ENCODE peak calls at places on chromosomes 12 and 14, in five cellular contexts. One of them, this sample, is unnamed.

GRCh38 chr12:98799411-98799810 is 154.3 kb downstream of the APAF1 start:
- DNase-seq in hippocampal formation: no peak
- DNase-seq in posterior cingulate gyrus: no peak
- DNase-seq in GM04504: no peak
- DNase-seq in Right ventricle myocardium superior: no peak
- DNase-seq in this sample: no peak

GRCh38 chr12:76449572-76449971 is 101.4 kb upstream of the BBS10 start:
- DNase-seq in hippocampal formation: no peak
- DNase-seq in posterior cingulate gyrus: no peak
- DNase-seq in GM04504: no peak
- DNase-seq in Right ventricle myocardium superior: no peak
- DNase-seq in this sample: no peak

GRCh38 chr14:61566537-61567225 is 128.6 kb upstream of the HIF1A start:
- DNase-seq in hippocampal formation: no peak
- DNase-seq in posterior cingulate gyrus: no peak
- DNase-seq in GM04504: peak
- DNase-seq in Right ventricle myocardium superior: no peak
- DNase-seq in this sample: no peak

GRCh38 chr12:65696227-65696626 is 128.1 kb upstream of the HMGA2 start:
- DNase-seq in hippocampal formation: no peak
- DNase-seq in posterior cingulate gyrus: no peak
- DNase-seq in GM04504: no peak
- DNase-seq in Right ventricle myocardium superior: no peak
- DNase-seq in this sample: no peak

GRCh38 chr12:124847675-124848074 is 16.0 kb downstream of the SCARB1 start:
- DNase-seq in hippocampal formation: peak
- DNase-seq in posterior cingulate gyrus: peak
- DNase-seq in GM04504: no peak
- DNase-seq in Right ventricle myocardium superior: no peak
- DNase-seq in this sample: no peak

GRCh38 chr12:29551879-29552278 is 54.4 kb upstream of the OVCH1 start:
- DNase-seq in hippocampal formation: no peak
- DNase-seq in posterior cingulate gyrus: no peak
- DNase-seq in GM04504: no peak
- DNase-seq in Right ventricle myocardium superior: no peak
- DNase-seq in this sample: no peak

GRCh38 chr14:39762576-39763401 is 330.6 kb upstream of the FBXO33 start:
- DNase-seq in hippocampal formation: peak
- DNase-seq in posterior cingulate gyrus: peak
- DNase-seq in GM04504: no peak
- DNase-seq in Right ventricle myocardium superior: no peak
- DNase-seq in this sample: no peak

GRCh38 chr12:30795660-30796507 is 41.1 kb upstream of the CAPRIN2 start:
- DNase-seq in hippocampal formation: no peak
- DNase-seq in posterior cingulate gyrus: no peak
- DNase-seq in GM04504: peak
- DNase-seq in Right ventricle myocardium superior: peak
- DNase-seq in this sample: peak

GRCh38 chr12:85698937-85699336 is 137.3 kb downstream of the RASSF9 start:
- DNase-seq in hippocampal formation: no peak
- DNase-seq in posterior cingulate gyrus: no peak
- DNase-seq in GM04504: no peak
- DNase-seq in Right ventricle myocardium superior: no peak
- DNase-seq in this sample: no peak

GRCh38 chr12:121404734-121405133 is 4.8 kb downstream of the RNF34 start:
- DNase-seq in hippocampal formation: no peak
- DNase-seq in posterior cingulate gyrus: no peak
- DNase-seq in GM04504: no peak
- DNase-seq in Right ventricle myocardium superior: no peak
- DNase-seq in this sample: no peak

GRCh38 chr12:6533653-6534157 is 612 bp upstream of the GAPDH start:
- DNase-seq in hippocampal formation: peak
- DNase-seq in posterior cingulate gyrus: peak
- DNase-seq in GM04504: peak
- DNase-seq in Right ventricle myocardium superior: peak
- DNase-seq in this sample: no peak

GRCh38 chr12:132084681-132085635 is 59.2 kb downstream of the DDX51 start:
- DNase-seq in hippocampal formation: no peak
- DNase-seq in posterior cingulate gyrus: no peak
- DNase-seq in GM04504: peak
- DNase-seq in Right ventricle myocardium superior: peak
- DNase-seq in this sample: peak

GRCh38 chr12:3242199-3242863 is 165.2 kb downstream of the TSPAN9 start:
- DNase-seq in hippocampal formation: no peak
- DNase-seq in posterior cingulate gyrus: no peak
- DNase-seq in GM04504: no peak
- DNase-seq in Right ventricle myocardium superior: peak
- DNase-seq in this sample: no peak

GRCh38 chr14:103356151-103356766 is 22.2 kb downstream of the EIF5 start:
- DNase-seq in hippocampal formation: no peak
- DNase-seq in posterior cingulate gyrus: no peak
- DNase-seq in GM04504: no peak
- DNase-seq in Right ventricle myocardium superior: no peak
- DNase-seq in this sample: no peak

GRCh38 chr14:80554139-80554538 is 342.8 kb upstream of the DIO2 start:
- DNase-seq in hippocampal formation: no peak
- DNase-seq in posterior cingulate gyrus: no peak
- DNase-seq in GM04504: no peak
- DNase-seq in Right ventricle myocardium superior: no peak
- DNase-seq in this sample: no peak

GRCh38 chr12:810635-811415 is 58.4 kb downstream of the WNK1 start:
- DNase-seq in hippocampal formation: no peak
- DNase-seq in posterior cingulate gyrus: no peak
- DNase-seq in GM04504: no peak
- DNase-seq in Right ventricle myocardium superior: no peak
- DNase-seq in this sample: no peak

GRCh38 chr12:15823360-15824128 is 34.4 kb upstream of the EPS8 start:
- DNase-seq in hippocampal formation: no peak
- DNase-seq in posterior cingulate gyrus: no peak
- DNase-seq in GM04504: no peak
- DNase-seq in Right ventricle myocardium superior: no peak
- DNase-seq in this sample: no peak

GRCh38 chr14:50082308-50082742 is 34.0 kb downstream of the VCPKMT start:
- DNase-seq in hippocampal formation: no peak
- DNase-seq in posterior cingulate gyrus: no peak
- DNase-seq in GM04504: no peak
- DNase-seq in Right ventricle myocardium superior: no peak
- DNase-seq in this sample: peak

GRCh38 chr12:3544296-3544965 is 53.4 kb downstream of the PRMT8 start:
- DNase-seq in hippocampal formation: no peak
- DNase-seq in posterior cingulate gyrus: no peak
- DNase-seq in GM04504: no peak
- DNase-seq in Right ventricle myocardium superior: no peak
- DNase-seq in this sample: no peak

GRCh38 chr12:124002021-124002640 is 29.1 kb downstream of the ZNF664 start:
- DNase-seq in hippocampal formation: no peak
- DNase-seq in posterior cingulate gyrus: no peak
- DNase-seq in GM04504: no peak
- DNase-seq in Right ventricle myocardium superior: no peak
- DNase-seq in this sample: no peak

GRCh38 chr12:100476013-100476751 is 2.5 kb downstream of the NR1H4 start:
- DNase-seq in hippocampal formation: no peak
- DNase-seq in posterior cingulate gyrus: no peak
- DNase-seq in GM04504: no peak
- DNase-seq in Right ventricle myocardium superior: no peak
- DNase-seq in this sample: no peak

GRCh38 chr14:57560681-57561080 is 67.0 kb upstream of the CCDC198 start:
- DNase-seq in hippocampal formation: no peak
- DNase-seq in posterior cingulate gyrus: no peak
- DNase-seq in GM04504: no peak
- DNase-seq in Right ventricle myocardium superior: no peak
- DNase-seq in this sample: no peak

GRCh38 chr14:100155049-100155621 is 4.3 kb downstream of the DEGS2 start:
- DNase-seq in hippocampal formation: no peak
- DNase-seq in posterior cingulate gyrus: no peak
- DNase-seq in GM04504: no peak
- DNase-seq in Right ventricle myocardium superior: no peak
- DNase-seq in this sample: no peak

GRCh38 chr12:122265433-122265832 is 861 bp downstream of the VPS33A start:
- DNase-seq in hippocampal formation: no peak
- DNase-seq in posterior cingulate gyrus: no peak
- DNase-seq in GM04504: no peak
- DNase-seq in Right ventricle myocardium superior: no peak
- DNase-seq in this sample: peak

GRCh38 chr14:71855399-71856036 is 76.7 kb upstream of the RGS6 start:
- DNase-seq in hippocampal formation: peak
- DNase-seq in posterior cingulate gyrus: peak
- DNase-seq in GM04504: peak
- DNase-seq in Right ventricle myocardium superior: peak
- DNase-seq in this sample: peak

GRCh38 chr12:43336962-43337555 is 214.9 kb downstream of the ADAMTS20 start:
- DNase-seq in hippocampal formation: no peak
- DNase-seq in posterior cingulate gyrus: no peak
- DNase-seq in GM04504: no peak
- DNase-seq in Right ventricle myocardium superior: no peak
- DNase-seq in this sample: no peak

GRCh38 chr14:104993306-104993705 is 7.7 kb downstream of the CLBA1 start:
- DNase-seq in hippocampal formation: no peak
- DNase-seq in posterior cingulate gyrus: no peak
- DNase-seq in GM04504: no peak
- DNase-seq in Right ventricle myocardium superior: no peak
- DNase-seq in this sample: no peak

GRCh38 chr12:19212245-19212644 is 82.7 kb downstream of the PLEKHA5 start:
- DNase-seq in hippocampal formation: no peak
- DNase-seq in posterior cingulate gyrus: no peak
- DNase-seq in GM04504: no peak
- DNase-seq in Right ventricle myocardium superior: no peak
- DNase-seq in this sample: no peak

This sample was measured in immature natural killer cell.